ENCODE peak calls at places on chromosomes 11 and 22, in ten cellular contexts. M is activated T-cell treated with anti-CD3 and anti-CD28 coated beads, Interleukin-2, amount 50 U/mL, for 72 hours; J is anterior cingulate cortex; L is stimulated activated CD8-positive, alpha-beta memory T cell treated with anti-CD3 and anti-CD28 coated beads, Interleukin-4, amount 100 ng/mL, for 4 hours; C is AG09319; E is breast epithelium; T is central memory CD4-positive, alpha-beta T cell; Y is GM03348; O is frontal cortex; R is AG09309. V is an unnamed sample.

GRCh38 chr11:103537904-103538502 is 428.8 kb downstream of the DYNC2H1 start:
- DNase-seq in M (peak; percentile 10), J (no peak), L (no peak), C (no peak), E (no peak), T (no peak), Y (peak; percentile 52), O (no peak), R (no peak), V (no peak)

GRCh38 chr11:5928269-5928668 is 13.8 kb upstream of the OR56A3 start:
- DNase-seq in M (no peak), J (no peak), L (no peak), C (no peak), E (no peak), T (no peak), Y (no peak), O (no peak), R (no peak), V (no peak)

GRCh38 chr22:42905702-42906183 is 48.7 kb upstream of the ARFGAP3 start:
- DNase-seq in M (no peak), J (no peak), L (no peak), C (no peak), E (peak; percentile 63), T (no peak), Y (no peak), O (no peak), R (no peak), V (no peak)

GRCh38 chr11:32168924-32169323 is 78.0 kb downstream of the RCN1 start:
- DNase-seq in M (no peak), J (no peak), L (no peak), C (no peak), E (no peak), T (no peak), Y (no peak), O (no peak), R (no peak), V (no peak)

GRCh38 chr11:134476435-134477021 is 64.5 kb upstream of the B3GAT1 start:
- DNase-seq in M (no peak), J (no peak), L (no peak), C (no peak), E (no peak), T (no peak), Y (no peak), O (no peak), R (no peak), V (no peak)

GRCh38 chr11:64642876-64643257 is 51.8 kb downstream of the SLC22A12 start:
- DNase-seq in M (no peak), J (no peak), L (no peak), C (no peak), E (no peak), T (no peak), Y (no peak), O (no peak), R (no peak), V (no peak)

GRCh38 chr11:40338739-40339138 is 1120.7 kb downstream of the LRRC4C start:
- DNase-seq in M (no peak), J (no peak), L (no peak), C (no peak), E (no peak), T (no peak), Y (peak; percentile 37), O (no peak), R (no peak), V (no peak)

GRCh38 chr22:31754813-31755212 is 994 bp downstream of the DEPDC5 start:
- DNase-seq in M (no peak), J (no peak), L (no peak), C (no peak), E (no peak), T (no peak), Y (no peak), O (no peak), R (no peak), V (no peak)

GRCh38 chr11:75275581-75275980 is 35.0 kb downstream of the TPBGL start:
- DNase-seq in M (peak; percentile 72), J (no peak), L (peak; percentile 34), C (no peak), E (peak; percentile 42), T (peak; percentile 70), Y (no peak), O (no peak), R (no peak), V (no peak)

GRCh38 chr22:45866398-45867117 is 110.4 kb downstream of the WNT7B start:
- DNase-seq in M (no peak), J (no peak), L (no peak), C (no peak), E (no peak), T (no peak), Y (no peak), O (no peak), R (no peak), V (no peak)

GRCh38 chr11:92735039-92735438 is 234.4 kb upstream of the MTNR1B start:
- DNase-seq in M (no peak), J (no peak), L (no peak), C (no peak), E (no peak), T (no peak), Y (peak; percentile 19), O (no peak), R (no peak), V (no peak)

GRCh38 chr11:71326328-71326940 is 74.1 kb upstream of the SHANK2 start:
- DNase-seq in M (no peak), J (no peak), L (no peak), C (no peak), E (no peak), T (no peak), Y (no peak), O (no peak), R (no peak), V (no peak)

GRCh38 chr11:88402784-88403183 is 65.2 kb upstream of the CTSC start:
- DNase-seq in M (no peak), J (no peak), L (no peak), C (no peak), E (no peak), T (no peak), Y (no peak), O (no peak), R (no peak), V (no peak)

GRCh38 chr11:122733301-122733686 is 77.8 kb downstream of the UBASH3B start:
- DNase-seq in M (no peak), J (no peak), L (no peak), C (no peak), E (no peak), T (no peak), Y (no peak), O (no peak), R (no peak), V (no peak)

GRCh38 chr11:128905345-128906184 is 14.4 kb downstream of the KCNJ5 start:
- DNase-seq in M (peak; percentile 47), J (no peak), L (no peak), C (no peak), E (no peak), T (peak; percentile 39), Y (peak; percentile 73), O (no peak), R (no peak), V (no peak)

GRCh38 chr11:19832901-19833300 is 120.3 kb downstream of the NAV2 start:
- DNase-seq in M (no peak), J (no peak), L (no peak), C (no peak), E (no peak), T (no peak), Y (no peak), O (no peak), R (no peak), V (peak; percentile 80)

GRCh38 chr11:65389294-65389980 is 3.0 kb downstream of the FRMD8 start:
- DNase-seq in M (no peak), J (no peak), L (no peak), C (no peak), E (peak; percentile 61), T (no peak), Y (no peak), O (no peak), R (no peak), V (no peak)

GRCh38 chr11:93845181-93846092 is 5.0 kb downstream of the VSTM5 start:
- DNase-seq in M (no peak), J (no peak), L (no peak), C (no peak), E (no peak), T (no peak), Y (no peak), O (no peak), R (no peak), V (no peak)

GRCh38 chr22:19703869-19704268 is 10.4 kb upstream of the SEPTIN5 start:
- DNase-seq in M (no peak), J (no peak), L (no peak), C (no peak), E (peak; percentile 14), T (no peak), Y (no peak), O (no peak), R (no peak), V (no peak)

GRCh38 chr22:26169312-26170111 is at the start of gene SEZ6L:
- DNase-seq in M (no peak), J (no peak), L (no peak), C (no peak), E (no peak), T (no peak), Y (peak; percentile 49), O (peak; percentile 62), R (no peak), V (no peak)

GRCh38 chr22:39293766-39294368 is 25.6 kb downstream of the RPL3 start:
- DNase-seq in M (no peak), J (no peak), L (no peak), C (no peak), E (no peak), T (no peak), Y (no peak), O (no peak), R (no peak), V (no peak)

GRCh38 chr11:114614127-114614720 is 18.6 kb upstream of the NXPE4 start:
- DNase-seq in M (no peak), J (no peak), L (no peak), C (no peak), E (no peak), T (no peak), Y (no peak), O (no peak), R (no peak), V (no peak)

GRCh38 chr11:14258177-14258935 is 100.6 kb downstream of the RRAS2 start:
- DNase-seq in M (no peak), J (no peak), L (no peak), C (no peak), E (no peak), T (no peak), Y (no peak), O (no peak), R (no peak), V (peak; percentile 21)

GRCh38 chr11:860238-861104 is 17.8 kb downstream of the TSPAN4 start:
- DNase-seq in M (no peak), J (no peak), L (no peak), C (no peak), E (no peak), T (no peak), Y (no peak), O (no peak), R (no peak), V (no peak)